ENCODE peak calls at places on chromosome 3, in five cellular contexts. S is HTR-8/SVneo; T is activated CD4-positive, alpha-beta memory T cell treated with anti-CD3 and anti-CD28 coated beads, Interleukin-2, amount 10 ng/mL, durations not matched to agents 7 days and 5 days; X is suprapubic skin; U is neural progenitor cell. P is an unnamed sample.

GRCh38 chr3:55330355-55330754 is 156.8 kb downstream of the WNT5A start:
- DNase-seq in S (peak), T (no peak), X (no peak), U (no peak), P (no peak)

GRCh38 chr3:64214002-64214696 is 11.1 kb downstream of the PRICKLE2 start:
- DNase-seq in S (peak), T (no peak), X (peak), U (no peak), P (no peak)

GRCh38 chr3:129602730-129603560 is 3.5 kb downstream of the PLXND1 start:
- DNase-seq in S (peak), T (no peak), X (peak), U (peak), P (peak)

GRCh38 chr3:52046186-52046913 is 10.0 kb downstream of the DUSP7 start:
- DNase-seq in S (peak), T (no peak), X (no peak), U (no peak), P (no peak)

GRCh38 chr3:123552095-123552714 is 32.6 kb downstream of the HACD2 start:
- DNase-seq in S (peak), T (no peak), X (no peak), U (peak), P (no peak)

GRCh38 chr3:184230081-184230602 is 757 bp downstream of the VWA5B2 start:
- DNase-seq in S (no peak), T (no peak), X (no peak), U (peak), P (no peak)

GRCh38 chr3:2303567-2303966 is 204.9 kb downstream of the CNTN4 start:
- DNase-seq in S (no peak), T (no peak), X (no peak), U (peak), P (peak)

GRCh38 chr3:23590874-23591273 is 214.9 kb upstream of the UBE2E1 start:
- DNase-seq in S (no peak), T (no peak), X (no peak), U (no peak), P (no peak)

GRCh38 chr3:194075802-194076460 is 60.0 kb upstream of the HES1 start:
- DNase-seq in S (no peak), T (no peak), X (no peak), U (peak), P (no peak)